ENCODE peak calls at places on chromosomes 3 and 15, in eight cellular contexts. H, Q, L, C, J, X, G and P are unnamed samples.

GRCh38 chr3:4571690-4572334 is 78.7 kb downstream of the ITPR1 start:
- DNase-seq in C (no peak), L (no peak), G (no peak), H (no peak), X (peak), J (peak), Q (no peak), P (no peak)

GRCh38 chr3:25045291-25045690 is 382.8 kb upstream of the RARB start:
- DNase-seq in H (no peak), J (no peak), X (no peak), Q (no peak), G (no peak), L (no peak), C (no peak), P (no peak)

GRCh38 chr3:45765956-45766355 is 30.4 kb downstream of the SLC6A20 start:
- DNase-seq in H (no peak), L (no peak), Q (no peak), C (no peak), G (no peak), J (no peak), X (no peak), P (no peak)

GRCh38 chr3:80733522-80734176 is 965.9 kb upstream of the ROBO1 start:
- DNase-seq in C (peak), Q (peak), G (no peak), X (peak), J (peak), H (no peak), L (no peak), P (no peak)

GRCh38 chr3:127775398-127776109 is 46.8 kb downstream of the MGLL start:
- DNase-seq in J (no peak), L (no peak), H (no peak), G (peak), C (peak), X (peak), Q (peak), P (no peak)

GRCh38 chr3:130783629-130784028 is 37.0 kb upstream of the PIK3R4 start:
- DNase-seq in H (no peak), C (no peak), X (no peak), G (no peak), Q (peak), L (no peak), J (no peak), P (no peak)

GRCh38 chr3:150333482-150333881 is 74.6 kb upstream of the TSC22D2 start:
- DNase-seq in X (no peak), L (no peak), C (no peak), G (no peak), H (no peak), J (no peak), Q (no peak), P (no peak)

GRCh38 chr15:89101302-89102191 is 13.3 kb downstream of the ABHD2 start:
- DNase-seq in G (peak), H (no peak), C (peak), X (no peak), J (peak), L (no peak), Q (peak), P (peak)

GRCh38 chr15:45186771-45187577 is 792 bp downstream of the SHF start:
- DNase-seq in H (no peak), J (no peak), X (no peak), G (no peak), L (no peak), Q (no peak), C (no peak), P (no peak)

GRCh38 chr3:123153821-123154323 is 47.9 kb upstream of the SEC22A start:
- DNase-seq in G (no peak), C (no peak), Q (no peak), L (no peak), H (peak), X (no peak), J (no peak), P (no peak)

GRCh38 chr3:27278391-27279055 is 90.7 kb downstream of the NEK10 start:
- DNase-seq in X (no peak), Q (no peak), G (no peak), C (no peak), L (no peak), H (no peak), J (no peak), P (no peak)

GRCh38 chr3:83169473-83169872 is 1408.0 kb upstream of the GBE1 start:
- DNase-seq in G (no peak), H (no peak), C (no peak), X (no peak), Q (no peak), J (no peak), L (no peak), P (no peak)

GRCh38 chr3:16898595-16899395 is 14.0 kb downstream of the PLCL2 start:
- DNase-seq in J (no peak), H (no peak), Q (no peak), C (no peak), X (no peak), G (no peak), L (no peak), P (no peak)

GRCh38 chr3:76134166-76134565 is 348.8 kb upstream of the ZNF717 start:
- DNase-seq in C (peak), Q (no peak), X (no peak), H (no peak), J (no peak), G (no peak), L (no peak), P (no peak)

GRCh38 chr15:89822951-89823701 is 8.5 kb upstream of the ANPEP start:
- DNase-seq in C (no peak), X (no peak), G (no peak), L (no peak), H (no peak), Q (peak), J (no peak), P (no peak)

GRCh38 chr15:39585394-39585841 is 4.5 kb downstream of the THBS1 start:
- DNase-seq in J (no peak), X (no peak), H (no peak), Q (peak), L (no peak), G (no peak), C (no peak), P (no peak)

GRCh38 chr15:52795464-52796227 is 5.5 kb upstream of the ONECUT1 start:
- DNase-seq in C (no peak), L (no peak), G (no peak), Q (no peak), H (no peak), X (no peak), J (no peak), P (no peak)

GRCh38 chr15:70182858-70183695 is 85.4 kb upstream of the TLE3 start:
- DNase-seq in G (no peak), C (no peak), J (peak), X (peak), Q (no peak), H (no peak), L (no peak), P (no peak)

GRCh38 chr3:48215466-48215865 is 7.8 kb upstream of the CAMP start:
- DNase-seq in Q (no peak), X (no peak), J (no peak), G (peak), C (no peak), L (no peak), H (no peak), P (no peak)

GRCh38 chr3:169529013-169529412 is 134.5 kb downstream of the MECOM start:
- DNase-seq in L (no peak), G (no peak), J (no peak), H (no peak), Q (no peak), C (no peak), X (no peak), P (no peak)

GRCh38 chr3:41244620-41245336 is 45.5 kb downstream of the CTNNB1 start:
- DNase-seq in C (no peak), J (no peak), Q (no peak), X (no peak), G (no peak), L (no peak), H (no peak), P (no peak)

GRCh38 chr15:100019601-100020000 is 286.4 kb upstream of the LYSMD4 start:
- DNase-seq in C (no peak), L (no peak), X (no peak), Q (no peak), J (no peak), H (no peak), G (no peak), P (no peak)

GRCh38 chr15:55289011-55289572 is 521 bp downstream of the RAB27A start:
- DNase-seq in X (peak), J (peak), C (no peak), H (no peak), G (peak), L (peak), Q (peak), P (no peak)

GRCh38 chr3:136351351-136351750 is 101.2 kb downstream of the PCCB start:
- DNase-seq in X (no peak), G (no peak), J (no peak), L (no peak), Q (no peak), C (no peak), H (no peak), P (no peak)

GRCh38 chr3:177574232-177574856 is 377.1 kb upstream of the TBL1XR1 start:
- DNase-seq in C (no peak), L (no peak), J (peak), H (no peak), G (no peak), X (no peak), Q (peak), P (no peak)

GRCh38 chr3:182790612-182791011 is 2.7 kb upstream of the ATP11B start:
- DNase-seq in J (no peak), L (no peak), C (no peak), G (no peak), H (no peak), Q (no peak), X (no peak), P (no peak)

GRCh38 chr3:11559816-11560633 is 83.7 kb downstream of the VGLL4 start:
- DNase-seq in H (no peak), G (no peak), C (no peak), L (no peak), X (no peak), Q (no peak), J (no peak), P (no peak)

GRCh38 chr3:55491296-55491816 is 4.2 kb upstream of the WNT5A start:
- DNase-seq in X (no peak), L (no peak), C (no peak), G (no peak), H (no peak), J (no peak), Q (peak), P (no peak)

GRCh38 chr15:93311620-93312019 is 222.6 kb upstream of the RGMA start:
- DNase-seq in L (no peak), X (no peak), C (no peak), H (no peak), J (no peak), G (no peak), Q (no peak), P (no peak)

GRCh38 chr15:87634361-87634760 is 622.2 kb downstream of the NTRK3 start:
- DNase-seq in C (no peak), L (no peak), J (no peak), H (no peak), G (no peak), Q (no peak), X (no peak), P (no peak)